ENCODE peak calls at places on chromosomes 7 and 10, in eight cellular contexts. C is A549, X is transverse colon, L is adrenal gland, E is Peyer's patch, Y is GM12878, D is suprapubic skin, O is heart left ventricle. U is an unnamed sample.

GRCh38 chr7:157662110-157662791 is 325.4 kb downstream of the DNAJB6 start:
- DNase-seq in X (no peak), E (no peak), Y (no peak), O (no peak), L (no peak), C (no peak), D (peak; percentile 41), U (no peak)

GRCh38 chr10:48599830-48600134 is 5.1 kb downstream of the ARHGAP22 start:
- DNase-seq in C (no peak), D (no peak), X (no peak), L (no peak), Y (no peak), E (no peak), O (no peak), U (no peak)

GRCh38 chr7:38318803-38319416 is 45.5 kb upstream of the TARP start:
- DNase-seq in C (peak; percentile 79), Y (no peak), D (no peak), L (no peak), O (no peak), E (no peak), X (peak; percentile 27), U (no peak)

GRCh38 chr7:134034652-134035051 is 92.5 kb upstream of the LRGUK start:
- DNase-seq in D (no peak), X (no peak), L (no peak), C (peak; percentile 75), Y (no peak), E (no peak), O (no peak), U (no peak)

GRCh38 chr10:48899781-48900180 is 39.9 kb downstream of the LRRC18 start:
- DNase-seq in O (no peak), X (no peak), D (peak; percentile 36), L (no peak), Y (no peak), E (no peak), C (no peak), U (no peak)

GRCh38 chr7:83791737-83792136 is 142.8 kb upstream of the SEMA3E start:
- DNase-seq in X (no peak), L (no peak), O (no peak), Y (no peak), C (peak; percentile 3), D (no peak), E (no peak), U (no peak)

GRCh38 chr10:27355918-27356573 is 115.4 kb upstream of the ACBD5 start:
- DNase-seq in D (no peak), L (no peak), O (no peak), C (peak; percentile 16), X (no peak), E (no peak), Y (no peak), U (no peak)

GRCh38 chr7:105388373-105389089 is at the start of gene SRPK2:
- DNase-seq in C (peak; percentile 81), X (peak; percentile 84), O (peak; percentile 84), L (peak; percentile 79), E (peak; percentile 73), Y (no peak), D (peak; percentile 75), U (peak; percentile 40)

GRCh38 chr7:2093214-2093840 is 139.4 kb downstream of the MAD1L1 start:
- DNase-seq in Y (no peak), L (no peak), O (no peak), E (no peak), X (no peak), C (no peak), D (no peak), U (no peak)

GRCh38 chr7:53022893-53023292 is 12.5 kb upstream of the POM121L12 start:
- DNase-seq in Y (no peak), E (no peak), L (no peak), X (no peak), C (no peak), D (no peak), O (no peak), U (no peak)

GRCh38 chr10:1056326-1057105 is at the start of gene WDR37:
- DNase-seq in L (peak; percentile 89), E (peak; percentile 85), Y (no peak), D (peak; percentile 92), X (peak; percentile 89), O (peak; percentile 93), C (peak; percentile 79), U (peak; percentile 64)

GRCh38 chr10:98420786-98421185 is 5.8 kb upstream of the PYROXD2 start:
- DNase-seq in E (no peak), C (no peak), L (no peak), O (peak; percentile 60), Y (no peak), D (no peak), X (no peak), U (no peak)

GRCh38 chr7:80593869-80594587 is 44.4 kb upstream of the CD36 start:
- DNase-seq in C (peak; percentile 82), Y (no peak), E (no peak), X (no peak), L (peak; percentile 28), O (peak; percentile 48), D (peak; percentile 71), U (no peak)

GRCh38 chr7:79157281-79157680 is 296.2 kb downstream of the MAGI2 start:
- DNase-seq in Y (no peak), E (no peak), O (no peak), D (no peak), C (no peak), L (no peak), X (no peak), U (no peak)

GRCh38 chr10:5434017-5434753 is 21.8 kb downstream of the NET1 start:
- DNase-seq in X (no peak), E (no peak), L (no peak), O (no peak), C (peak; percentile 73), Y (no peak), D (no peak), U (no peak)

GRCh38 chr10:126458453-126458852 is 70.2 kb upstream of the ADAM12 start:
- DNase-seq in E (no peak), D (no peak), L (no peak), Y (no peak), O (no peak), X (no peak), C (peak; percentile 52), U (no peak)

GRCh38 chr7:37284805-37285211 is 163.9 kb downstream of the ELMO1 start:
- DNase-seq in E (peak; percentile 57), Y (peak; percentile 9), C (peak; percentile 53), X (peak; percentile 62), D (no peak), L (peak; percentile 39), O (peak; percentile 42), U (peak; percentile 75)

GRCh38 chr10:33327750-33328149 is 6.7 kb downstream of the NRP1 start:
- DNase-seq in C (no peak), Y (no peak), E (no peak), X (no peak), L (no peak), D (no peak), O (no peak), U (no peak)

GRCh38 chr10:121668336-121669009 is 70.2 kb upstream of the FGFR2 start:
- DNase-seq in Y (no peak), L (peak; percentile 67), X (peak; percentile 26), O (peak; percentile 73), D (no peak), E (no peak), C (no peak), U (no peak)

GRCh38 chr7:159024280-159024951 is 120.3 kb downstream of the VIPR2 start:
- DNase-seq in L (no peak), Y (no peak), X (peak; percentile 3), E (no peak), C (no peak), D (peak; percentile 57), O (no peak), U (no peak)

GRCh38 chr7:134367956-134368749 is 51.4 kb upstream of the SLC35B4 start:
- DNase-seq in E (no peak), O (no peak), L (no peak), D (no peak), X (no peak), C (peak; percentile 65), Y (no peak), U (no peak)

GRCh38 chr10:127195571-127196226 is 692 bp downstream of the INSYN2A start:
- DNase-seq in E (no peak), X (no peak), D (no peak), C (peak; percentile 22), L (no peak), Y (no peak), O (no peak), U (no peak)

GRCh38 chr7:74523015-74523414 is 69.3 kb downstream of the GTF2IRD1 start:
- DNase-seq in Y (no peak), C (no peak), E (no peak), D (no peak), O (no peak), X (no peak), L (no peak), U (no peak)

GRCh38 chr10:17025444-17026295 is 103.9 kb downstream of the CUBN start:
- DNase-seq in E (no peak), O (no peak), L (no peak), D (peak; percentile 81), Y (no peak), C (peak; percentile 46), X (peak; percentile 26), U (no peak)
- TF ChIP-seq POLR2A in E (no peak), O (no peak), L (no peak), D (no peak), Y (no peak), C (no peak), X (no peak), U (no peak)

DNA sequence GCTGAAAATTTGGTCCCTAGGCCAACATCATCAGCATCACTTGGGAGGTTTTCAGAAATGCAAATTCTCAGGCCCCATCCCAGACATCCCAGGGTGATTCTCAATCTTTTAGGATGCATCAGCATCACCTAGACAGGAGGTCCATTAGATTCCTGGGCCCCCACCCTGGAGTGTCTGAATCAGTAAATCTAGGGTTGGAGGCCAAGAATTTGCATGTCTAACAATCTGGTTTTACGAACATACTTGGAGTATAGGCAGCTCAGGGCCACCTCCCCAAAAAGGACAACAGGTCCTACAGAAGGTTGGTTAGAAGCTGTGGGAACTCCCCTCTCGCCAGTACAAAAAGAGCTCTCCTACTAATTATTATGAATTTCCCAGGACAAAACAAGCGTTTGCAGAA is 15.5 kb downstream of the ZC3HAV1 start:
- DNase-seq in D (no peak), L (no peak), C (no peak), X (no peak), E (no peak), O (no peak), Y (no peak), U (no peak)
- H3K4me1 ChIP-seq in D (peaks cover 15% of the 10 kb centered on the region), L (peaks cover 31% of the 10 kb centered on the region), C (peaks cover 16% of the 10 kb centered on the region), X (no peaks in the 10 kb centered on the region), E (peaks cover 4% of the 10 kb centered on the region), O (peaks cover 31% of the 10 kb centered on the region), Y (peaks cover 20% of the 10 kb centered on the region), U (peaks cover 54% of the 10 kb centered on the region)

GRCh38 chr7:102264367-102264891 is 22.2 kb upstream of the SH2B2 start:
- DNase-seq in D (no peak), L (no peak), X (no peak), Y (no peak), C (no peak), E (no peak), O (no peak), U (no peak)
- H3K27ac ChIP-seq in D (no peak overlapping the region), L (no peak overlapping the region), X (no peak overlapping the region), Y (no peak overlapping the region), C (no peak overlapping the region), E (no peak overlapping the region), O (no peak overlapping the region), U (no peak overlapping the region)

DNA sequence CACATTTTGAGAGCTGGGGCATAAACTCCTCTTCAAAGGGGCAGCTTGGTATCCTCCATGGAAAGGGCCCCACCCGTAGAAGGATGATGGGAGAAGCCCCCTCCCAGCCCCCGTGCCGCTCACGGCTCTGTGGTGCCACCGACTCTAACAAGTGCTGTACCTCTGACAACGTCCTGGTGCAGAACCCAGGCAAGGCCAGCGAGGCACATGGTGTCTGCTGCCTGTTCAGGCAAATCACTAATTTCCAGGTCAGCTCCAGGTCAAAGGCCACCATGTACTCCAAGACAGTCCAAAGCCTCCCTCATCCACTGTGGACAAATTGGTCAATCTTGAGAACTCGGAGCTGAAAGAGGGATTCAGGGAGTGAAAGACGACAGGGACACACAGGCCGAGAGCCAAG is 11.4 kb upstream of the CNPY1 start:
- DNase-seq in O (no peak), X (no peak), L (no peak), D (no peak), E (no peak), C (no peak), Y (no peak), U (no peak)
- TF ChIP-seq POLR2A in O (no peak), X (no peak), L (no peak), D (no peak), E (no peak), C (no peak), Y (no peak), U (no peak)

U was measured in tibial nerve.